ENCODE peak calls at places on chromosomes 2 and 18, in seven cellular contexts. G is WTC11, F is endothelial cell of umbilical vein, L is hepatocyte, Q is left lung, T is GM12878, N is endodermal cell. H is an unnamed sample.

GRCh38 chr18:74540689-74541421 is 6.6 kb downstream of the CNDP1 start:
- DNase-seq in L (no peak), G (no peak), N (peak), Q (no peak), T (no peak), F (no peak), H (no peak)

GRCh38 chr2:148282201-148282600 is 261.3 kb downstream of the MBD5 start:
- DNase-seq in T (no peak), F (peak), L (no peak), G (no peak), N (no peak), Q (no peak), H (no peak)

GRCh38 chr18:54828986-54829385 is 709 bp downstream of the RAB27B start:
- DNase-seq in G (no peak), L (no peak), N (no peak), F (no peak), T (no peak), Q (no peak), H (no peak)

GRCh38 chr2:21038403-21039073 is 5.3 kb downstream of the APOB start:
- DNase-seq in Q (no peak), G (no peak), F (peak), L (no peak), T (no peak), N (peak), H (no peak)

GRCh38 chr2:182301093-182301492 is 125.7 kb downstream of the PDE1A start:
- DNase-seq in F (peak), T (no peak), N (no peak), L (no peak), Q (no peak), G (no peak), H (no peak)

GRCh38 chr2:240557101-240557751 is 562 bp downstream of the ANKMY1 start:
- DNase-seq in F (no peak), Q (no peak), T (no peak), L (peak), G (no peak), N (no peak), H (peak)

GRCh38 chr2:91477731-91478672 is 2786.5 kb downstream of the RPIA start:
- DNase-seq in F (peak), G (no peak), T (no peak), N (peak), Q (peak), L (peak), H (peak)

GRCh38 chr2:69594341-69594740 is 49.2 kb downstream of the AAK1 start:
- DNase-seq in T (no peak), F (no peak), L (no peak), G (no peak), Q (no peak), N (no peak), H (no peak)

GRCh38 chr2:213119061-213119809 is 32.2 kb downstream of the IKZF2 start:
- DNase-seq in T (peak), G (no peak), N (no peak), F (no peak), Q (no peak), L (no peak), H (no peak)

GRCh38 chr2:25552343-25552742 is 121.0 kb downstream of the DTNB start:
- DNase-seq in T (no peak), N (no peak), Q (no peak), G (no peak), F (no peak), L (no peak), H (no peak)
- TF ChIP-seq CTCF in T (no peak), N (no peak), Q (no peak), G (no peak), F (no peak), L (no peak), H (no peak)

GRCh38 chr2:36502081-36502480 is 95.9 kb downstream of the FEZ2 start:
- DNase-seq in G (no peak), Q (no peak), N (no peak), T (no peak), F (no peak), L (peak), H (no peak)

GRCh38 chr2:36500072-36500471 is 97.9 kb downstream of the FEZ2 start:
- DNase-seq in N (no peak), Q (no peak), L (no peak), F (no peak), G (no peak), T (no peak), H (no peak)

GRCh38 chr2:36497570-36498163 is 100.3 kb downstream of the FEZ2 start:
- DNase-seq in G (no peak), T (no peak), Q (no peak), F (no peak), L (no peak), N (no peak), H (no peak)

DNA sequence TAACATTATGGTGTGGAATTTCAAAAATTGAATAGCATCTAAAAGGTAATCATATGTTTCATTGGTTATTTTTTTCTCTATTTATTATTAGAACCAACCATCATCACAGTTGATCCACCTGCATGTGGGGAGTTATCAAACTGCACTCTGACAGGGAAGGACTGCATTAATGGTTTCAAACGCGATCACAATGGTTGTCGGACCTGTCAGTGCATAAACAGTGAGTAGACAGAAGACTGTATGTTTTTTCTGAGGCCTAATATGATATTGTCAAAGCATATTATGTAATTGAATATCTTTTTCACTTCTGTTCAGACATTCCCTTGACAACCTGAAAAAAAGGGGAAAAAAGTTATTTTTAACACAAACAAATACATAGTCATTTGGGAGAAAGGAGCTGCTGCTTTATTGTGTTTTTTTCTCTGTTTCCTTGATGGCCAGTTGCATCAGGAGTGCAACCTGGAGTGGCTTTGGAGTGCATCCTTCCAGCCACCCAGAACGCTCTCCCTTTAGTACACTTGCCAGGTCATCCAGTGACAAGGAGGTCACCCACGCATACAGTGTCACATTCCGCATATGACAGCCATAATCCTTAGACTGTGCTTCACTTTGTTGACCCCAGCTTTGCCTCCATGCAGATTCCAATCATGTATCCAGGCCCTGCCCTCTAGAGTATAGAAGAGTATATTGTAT is 98.7 kb downstream of the FEZ2 start:
- DNase-seq in G (no peak), T (no peak), N (no peak), Q (no peak), L (no peak), F (no peak), H (no peak)
- TF ChIP-seq CTCF in G (no peak), T (no peak), N (no peak), Q (no peak), L (no peak), F (no peak), H (no peak)

DNA sequence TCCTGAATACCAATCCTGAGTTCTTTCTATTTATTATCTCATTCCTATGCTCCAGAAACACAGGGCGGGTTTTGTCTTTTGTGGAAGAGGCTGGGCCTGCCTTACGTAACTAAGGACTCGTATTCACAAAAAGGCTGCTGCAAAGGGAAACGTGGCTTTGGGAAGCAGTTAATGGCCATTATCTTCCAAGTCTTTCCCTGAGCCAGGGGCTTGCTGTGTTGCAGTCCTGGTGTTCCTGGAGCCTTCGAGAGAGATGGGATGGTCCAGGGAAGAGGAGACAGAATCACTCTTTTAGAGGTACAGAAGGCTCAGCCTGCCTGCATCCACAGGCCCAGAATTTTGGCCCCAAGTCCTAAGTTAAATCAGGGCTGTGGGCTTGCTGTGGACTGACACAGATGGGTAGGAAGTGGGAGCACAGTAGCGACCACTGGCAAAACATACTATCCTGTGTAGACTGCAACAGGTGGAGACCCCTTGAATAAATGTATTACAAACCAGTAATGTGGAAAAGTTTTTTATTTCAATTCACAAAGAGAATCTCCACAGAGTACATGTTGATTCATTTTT is 139.4 kb upstream of the ST6GAL2 start:
- DNase-seq in T (no peak), G (no peak), N (no peak), Q (no peak), L (no peak), F (no peak), H (no peak)
- TF ChIP-seq CTCF in T (no peak), G (no peak), N (no peak), Q (no peak), L (no peak), F (no peak), H (no peak)

DNA sequence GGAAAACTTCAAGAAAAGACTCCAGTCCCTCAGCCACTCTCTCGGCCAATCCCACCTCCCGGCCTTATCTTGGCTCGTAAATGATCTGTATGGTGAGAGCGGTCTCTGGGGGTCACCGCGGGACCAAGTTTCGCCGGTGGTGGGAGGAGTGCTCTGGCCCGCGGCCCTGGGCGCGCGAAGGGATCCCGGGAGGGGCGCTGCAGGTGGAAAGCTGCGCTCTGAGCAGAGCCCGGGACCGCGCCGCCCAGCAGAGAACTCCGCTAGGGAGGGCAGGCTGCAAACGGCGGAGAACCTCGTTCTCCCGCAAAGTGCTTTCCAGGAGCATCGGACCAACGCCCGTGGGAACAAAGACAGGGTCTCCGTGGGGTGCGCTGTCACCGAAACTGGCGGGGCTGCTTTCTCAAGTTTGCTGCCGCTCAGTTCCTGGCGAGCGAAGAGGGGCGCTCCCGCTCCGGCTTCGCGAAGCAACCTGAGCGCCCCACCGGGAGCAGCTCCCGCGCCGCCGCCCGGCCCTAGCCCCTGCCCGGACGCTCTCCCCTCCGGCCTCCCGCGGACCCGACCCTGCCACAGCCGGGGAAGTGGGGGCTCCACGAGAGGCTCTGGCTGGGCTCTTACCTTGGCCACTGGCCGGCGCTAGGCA is 508 bp downstream of the LRP2 start:
- DNase-seq in T (no peak), N (peak), L (peak), G (peak), F (peak), Q (peak), H (peak)
- TF ChIP-seq CTCF in T (no peak), N (peak), L (no peak), G (no peak), F (no peak), Q (no peak), H (no peak)

GRCh38 chr2:96209729-96210085 is 1.1 kb upstream of the STARD7 start:
- DNase-seq in L (no peak), Q (no peak), N (no peak), T (no peak), F (no peak), G (no peak), H (no peak)

GRCh38 chr2:96209011-96209728 is 543 bp upstream of the STARD7 start:
- DNase-seq in Q (no peak), G (no peak), T (no peak), F (no peak), N (no peak), L (no peak), H (no peak)

GRCh38 chr2:96207778-96208143 is 866 bp downstream of the STARD7 start:
- DNase-seq in N (no peak), T (no peak), G (no peak), L (no peak), Q (no peak), F (peak), H (no peak)

GRCh38 chr2:96207073-96207777 is 1.4 kb downstream of the STARD7 start:
- DNase-seq in L (no peak), T (no peak), Q (no peak), G (no peak), N (no peak), F (no peak), H (no peak)

GRCh38 chr2:96208144-96209010 is at the start of gene STARD7:
- DNase-seq in T (peak), G (peak), N (peak), F (peak), Q (peak), L (peak), H (peak)
- TF ChIP-seq CTCF in T (no peak), G (no peak), N (peak), F (peak), Q (no peak), L (no peak), H (peak)

DNA sequence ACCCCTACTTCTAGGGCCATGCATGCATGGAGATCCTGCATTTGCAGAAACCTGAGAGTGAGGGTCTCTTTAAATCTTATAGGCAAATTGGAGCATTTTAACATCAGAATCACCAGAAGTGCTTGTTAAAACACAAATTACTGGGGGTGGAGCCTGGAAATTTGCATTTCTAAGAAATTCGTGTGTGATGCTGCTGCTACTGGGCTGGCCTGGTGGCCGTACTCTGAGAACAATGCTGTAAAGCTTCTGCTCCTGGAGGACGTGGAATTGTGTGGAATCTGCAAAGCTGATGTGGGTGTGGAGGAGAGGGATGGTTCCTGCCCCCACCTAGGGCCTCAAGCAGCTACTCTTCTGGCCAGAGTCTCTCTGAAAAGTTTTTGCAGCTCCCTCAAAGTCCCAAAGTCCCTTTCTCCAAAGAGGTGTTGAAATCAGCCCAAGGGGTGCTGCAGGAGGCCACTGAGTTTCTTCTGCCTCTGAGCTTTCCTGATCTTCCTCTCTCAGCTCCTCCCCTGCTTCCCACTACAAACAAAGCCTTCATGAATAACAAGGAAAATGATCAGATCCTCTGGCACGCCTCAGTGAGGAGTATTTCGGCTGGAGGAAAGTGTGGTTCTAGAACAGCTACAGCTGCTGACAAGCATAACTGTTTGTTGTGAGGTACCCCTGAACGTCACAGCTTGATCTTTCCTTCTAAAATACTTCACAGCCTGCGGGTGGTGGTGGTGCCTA is 508.3 kb downstream of the CNTNAP5 start:
- DNase-seq in Q (no peak), T (no peak), L (no peak), N (no peak), F (no peak), G (no peak), H (no peak)
- TF ChIP-seq CTCF in Q (no peak), T (no peak), L (no peak), N (no peak), F (no peak), G (no peak), H (no peak)

DNA sequence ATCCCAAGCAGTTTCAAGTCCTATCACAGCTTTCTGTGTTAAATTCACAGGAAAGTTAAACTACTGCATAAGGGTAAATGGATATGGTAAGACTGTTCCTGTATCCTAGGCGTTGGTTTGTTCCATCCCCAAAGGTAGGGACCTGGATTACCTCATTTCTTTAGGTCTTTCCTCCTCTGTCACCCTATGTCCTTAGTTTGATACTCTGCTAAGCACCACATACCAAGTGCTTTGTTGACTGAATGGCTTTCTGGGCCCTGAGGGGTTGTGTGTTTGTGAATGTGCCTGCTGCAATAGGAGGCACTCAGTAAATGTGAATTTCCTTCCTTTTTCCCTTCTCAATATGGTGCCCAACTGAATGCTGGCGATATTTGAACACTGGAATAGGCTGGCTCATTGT is 7.8 kb downstream of the NOSTRIN start:
- DNase-seq in L (no peak), Q (no peak), N (no peak), G (no peak), F (no peak), T (no peak), H (no peak)
- TF ChIP-seq CTCF in L (no peak), Q (no peak), N (no peak), G (no peak), F (no peak), T (no peak), H (no peak)

GRCh38 chr2:74390601-74391000 is 10.5 kb upstream of the DCTN1 start:
- DNase-seq in T (no peak), F (no peak), L (no peak), Q (no peak), G (no peak), N (no peak), H (no peak)

GRCh38 chr2:74385396-74385795 is 5.3 kb upstream of the DCTN1 start:
- DNase-seq in Q (no peak), N (no peak), T (no peak), L (no peak), G (no peak), F (no peak), H (no peak)

GRCh38 chr2:74391209-74391579 is 11.1 kb upstream of the DCTN1 start:
- DNase-seq in N (no peak), F (peak), G (no peak), L (peak), Q (no peak), T (no peak), H (no peak)

GRCh38 chr2:74384051-74384450 is 3.9 kb upstream of the DCTN1 start:
- DNase-seq in F (no peak), T (no peak), G (no peak), L (no peak), Q (no peak), N (no peak), H (no peak)

GRCh38 chr2:74387346-74387745 is 7.2 kb upstream of the DCTN1 start:
- DNase-seq in N (no peak), F (no peak), L (no peak), T (no peak), Q (no peak), G (no peak), H (no peak)
- TF ChIP-seq CTCF in N (no peak), F (no peak), L (no peak), T (no peak), Q (no peak), G (no peak), H (no peak)

GRCh38 chr2:26564121-26564520 is 77.0 kb downstream of the CIB4 start:
- DNase-seq in G (no peak), N (peak), Q (no peak), T (no peak), F (no peak), L (no peak), H (no peak)

GRCh38 chr2:26561376-26561775 is 79.8 kb downstream of the CIB4 start:
- DNase-seq in T (no peak), N (peak), G (no peak), L (no peak), F (no peak), Q (no peak), H (no peak)

GRCh38 chr2:26563686-26564085 is 77.5 kb downstream of the CIB4 start:
- DNase-seq in G (no peak), F (no peak), Q (no peak), L (no peak), T (no peak), N (no peak), H (no peak)

GRCh38 chr2:26561918-26562810 is 79.0 kb downstream of the CIB4 start:
- DNase-seq in T (no peak), Q (no peak), L (no peak), F (peak), N (peak), G (peak), H (no peak)

GRCh38 chr2:26562811-26563645 is 78.1 kb downstream of the CIB4 start:
- DNase-seq in N (peak), T (no peak), L (no peak), Q (no peak), F (peak), G (no peak), H (no peak)
- TF ChIP-seq CTCF in N (no peak), T (no peak), L (no peak), Q (no peak), F (no peak), G (no peak), H (no peak)

GRCh38 chr18:80034068-80034851 is at the start of gene RBFA:
- DNase-seq in L (peak), F (peak), T (peak), G (peak), Q (peak), N (peak), H (peak)
- TF ChIP-seq CTCF in L (peak), F (peak), T (peak), G (peak), Q (no peak), N (peak), H (peak)

H was measured in type B pancreatic cell.